ENCODE peak calls at places on chromosomes 1 and 21, in seven cellular contexts. T, P, V, S, H, A and L are unnamed samples.

GRCh38 chr1:236471653-236472052 is 52.1 kb upstream of the LGALS8 start:
- DNase-seq in S (no peak), A (no peak), T (no peak), V (no peak), H (no peak), P (no peak), L (no peak)

GRCh38 chr21:41691205-41692203 is 75.3 kb downstream of the RIPK4 start:
- DNase-seq in T (no peak), A (no peak), S (peak), P (no peak), H (no peak), V (no peak), L (no peak)

GRCh38 chr1:187396226-187396625 is 567.5 kb downstream of the PLA2G4A start:
- DNase-seq in V (no peak), A (no peak), P (no peak), H (peak), S (no peak), T (peak), L (no peak)

GRCh38 chr1:173478099-173478555 is 992 bp downstream of the PRDX6 start:
- DNase-seq in T (peak), V (peak), P (no peak), H (no peak), S (peak), A (peak), L (peak)

GRCh38 chr21:46216132-46216747 is 12.3 kb downstream of the LSS start:
- DNase-seq in V (no peak), S (no peak), T (no peak), P (no peak), A (no peak), H (no peak), L (no peak)

GRCh38 chr1:89276690-89277089 is 4.0 kb upstream of the GBP5 start:
- DNase-seq in P (no peak), S (no peak), V (no peak), T (no peak), A (no peak), H (no peak), L (no peak)

GRCh38 chr1:55007626-55008025 is 8.9 kb downstream of the BSND start:
- DNase-seq in A (no peak), T (peak), S (no peak), V (no peak), P (no peak), H (no peak), L (peak)

GRCh38 chr1:27979151-27979858 is 19.5 kb downstream of the XKR8 start:
- DNase-seq in T (peak), V (no peak), H (peak), S (no peak), A (peak), P (no peak), L (peak)

GRCh38 chr1:180505732-180506335 is 3.5 kb upstream of the ACBD6 start:
- DNase-seq in T (no peak), P (no peak), S (no peak), H (peak), V (no peak), A (no peak), L (no peak)

GRCh38 chr1:180508725-180509097 is 6.3 kb upstream of the ACBD6 start:
- DNase-seq in H (no peak), V (no peak), P (no peak), A (no peak), S (no peak), T (no peak), L (no peak)

GRCh38 chr1:180510882-180511281 is 8.5 kb upstream of the ACBD6 start:
- DNase-seq in H (no peak), A (no peak), T (no peak), P (no peak), V (no peak), S (no peak), L (no peak)

GRCh38 chr1:180504186-180504585 is 1.8 kb upstream of the ACBD6 start:
- DNase-seq in V (no peak), H (no peak), S (no peak), A (no peak), T (no peak), P (no peak), L (no peak)

GRCh38 chr1:180507826-180508724 is 5.7 kb upstream of the ACBD6 start:
- DNase-seq in V (no peak), T (peak), H (no peak), A (no peak), P (no peak), S (no peak), L (peak)
- TF ChIP-seq CTCF in V (no peak), T (no peak), H (no peak), A (no peak), P (no peak), S (no peak), L (no peak)

DNA sequence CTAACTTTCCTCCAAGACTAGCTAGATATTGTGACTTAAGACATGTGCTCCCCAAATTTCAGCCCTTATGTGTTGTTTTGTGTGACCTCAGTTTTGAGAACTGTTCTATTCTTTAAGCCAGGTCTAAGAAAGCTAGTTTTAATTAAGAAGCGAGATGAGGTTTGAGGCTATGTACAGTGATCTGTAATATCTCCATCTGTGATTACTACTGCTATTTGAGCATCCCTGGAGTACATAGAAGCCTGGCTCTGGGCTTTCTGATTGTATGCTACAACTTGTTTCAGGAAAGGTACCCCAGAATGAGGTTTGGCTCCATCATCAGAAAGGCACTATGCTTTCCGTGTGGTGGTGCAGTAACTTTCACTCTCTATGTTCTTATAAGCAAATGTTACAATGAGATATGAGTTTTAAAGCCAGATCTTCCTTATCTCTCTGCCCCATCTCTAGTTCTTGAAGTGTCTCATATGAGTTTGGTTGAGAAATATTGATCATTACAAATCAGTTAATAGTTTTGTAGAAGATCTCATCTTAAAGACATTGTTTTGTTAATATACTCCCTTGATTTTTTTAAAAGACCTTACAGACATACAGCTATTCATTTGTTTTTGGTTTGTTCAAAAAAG is 605 bp downstream of the RGS4 start:
- DNase-seq in T (no peak), S (no peak), V (no peak), A (no peak), P (no peak), H (no peak), L (no peak)
- H3K4me3 ChIP-seq in T (peak), S (peak), V (peak), A (no peak), P (no peak), H (peak), L (peak)

GRCh38 chr21:44487831-44488230 is 32.5 kb downstream of the LRRC3 start:
- DNase-seq in V (no peak), P (peak), A (peak), T (no peak), H (no peak), S (no peak), L (no peak)
- TF ChIP-seq CTCF in V (no peak), P (peak), A (peak), T (peak), H (peak), S (no peak), L (peak)

GRCh38 chr1:206803221-206803730 is 31.0 kb upstream of the IL10 start:
- DNase-seq in A (no peak), V (no peak), H (no peak), S (no peak), P (no peak), T (no peak), L (no peak)
- H3K4me3 ChIP-seq in A (no peak), V (no peak), H (no peak), S (no peak), P (no peak), T (no peak), L (no peak)

DNA sequence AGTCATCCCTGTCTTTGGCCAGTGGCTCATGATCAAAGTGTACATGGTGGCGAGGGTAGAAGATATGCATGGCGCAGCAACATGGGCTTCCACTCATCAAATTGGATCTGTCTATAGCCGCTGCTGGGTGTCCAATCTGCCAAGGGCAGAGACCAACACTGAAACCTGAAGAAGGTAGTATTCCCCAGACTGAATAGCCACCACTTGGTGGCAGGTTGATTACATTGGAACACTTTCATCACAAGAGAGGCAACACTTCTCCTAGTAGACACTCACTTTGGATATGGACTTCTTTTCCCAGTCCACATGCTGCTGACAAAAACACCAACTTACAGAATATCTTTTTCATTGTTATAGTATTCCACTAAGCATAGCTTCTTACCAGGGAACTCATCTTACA is 22.4 kb upstream of the PPM1J start:
- DNase-seq in P (no peak), H (no peak), S (no peak), A (no peak), T (no peak), V (no peak), L (no peak)
- TF ChIP-seq CTCF in P (no peak), H (no peak), S (no peak), A (no peak), T (no peak), V (no peak), L (no peak)

GRCh38 chr1:1273535-1274298 is at the start of gene UBE2J2:
- DNase-seq in P (peak), A (peak), H (peak), T (peak), S (peak), V (peak), L (peak)

GRCh38 chr1:1268284-1268682 is 5.4 kb downstream of the UBE2J2 start:
- DNase-seq in V (no peak), T (no peak), H (no peak), A (no peak), P (no peak), S (no peak), L (no peak)

GRCh38 chr1:1272341-1273151 is 1.1 kb downstream of the UBE2J2 start:
- DNase-seq in P (no peak), A (no peak), T (no peak), H (no peak), S (no peak), V (no peak), L (no peak)

GRCh38 chr1:1273152-1273534 is 511 bp downstream of the UBE2J2 start:
- DNase-seq in P (no peak), S (no peak), T (no peak), V (no peak), A (no peak), H (no peak), L (no peak)

DNA sequence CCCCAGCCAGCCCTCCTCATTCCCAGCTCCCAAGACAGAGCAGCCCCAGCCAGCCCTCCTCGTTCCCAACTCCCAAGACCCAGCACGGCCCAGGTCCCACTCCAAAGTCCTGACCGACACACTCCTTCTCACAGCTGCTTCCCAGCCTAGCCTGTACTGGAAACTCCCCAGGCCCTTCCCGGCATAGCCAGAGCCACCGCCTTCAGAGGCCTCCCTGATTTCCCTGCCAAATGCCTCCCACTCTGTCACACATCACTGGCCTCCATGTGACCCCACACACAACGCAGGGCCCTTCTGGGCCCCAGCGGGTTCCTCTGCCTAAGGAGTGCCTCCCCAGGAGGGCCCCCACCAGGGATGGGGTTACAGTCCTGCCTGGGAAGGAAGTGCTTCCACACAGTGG is 2.8 kb downstream of the UBE2J2 start:
- DNase-seq in S (no peak), H (no peak), A (no peak), T (peak), V (no peak), P (no peak), L (no peak)
- H3K4me3 ChIP-seq in S (peak), H (no peak), A (no peak), T (no peak), V (peak), P (no peak), L (no peak)

DNA sequence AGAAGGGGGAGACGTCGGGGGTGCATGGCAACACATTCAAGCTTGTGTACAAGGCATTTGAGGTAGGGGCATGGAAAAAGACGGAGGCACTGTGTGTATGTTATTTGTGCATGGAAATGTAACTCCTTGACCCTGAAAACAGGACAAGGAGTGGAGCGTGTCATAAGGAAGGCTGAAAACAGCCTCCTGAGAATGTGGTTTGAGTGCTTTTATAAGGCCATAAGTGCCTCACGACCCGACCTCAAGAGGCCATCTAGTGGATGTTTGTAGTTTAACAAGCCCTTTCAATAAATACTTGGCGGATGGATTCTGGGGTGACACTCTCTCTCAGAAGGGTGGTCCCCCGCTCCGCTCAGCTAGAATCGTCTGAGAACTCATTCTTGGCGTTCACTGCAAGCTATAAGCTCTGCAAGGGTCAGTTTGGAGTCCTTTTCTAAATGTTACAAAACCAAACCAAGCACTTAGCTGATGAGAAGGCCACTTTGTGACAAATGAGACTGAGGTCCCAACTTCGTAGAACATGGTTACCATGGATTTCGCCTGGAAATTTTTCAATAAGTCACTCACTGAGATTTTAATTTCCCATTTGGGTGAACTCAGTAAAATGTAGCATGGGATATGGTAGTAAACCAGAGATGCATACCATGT is 38.8 kb upstream of the CLCA4 start:
- DNase-seq in A (peak), T (no peak), V (no peak), P (no peak), H (no peak), S (no peak), L (no peak)
- TF ChIP-seq CTCF in A (no peak), T (peak), V (peak), P (no peak), H (peak), S (peak), L (peak)